ENCODE peak calls at places on chromosome 2, in five cellular contexts. F, L, A, B and X are unnamed samples. For H3K9me3, the result is how much of the 10 kb centered on the place peaks cover.

GRCh38 chr2:9178110-9178904 is 28.3 kb upstream of the ASAP2 start:
- DNase-seq in L (no peak), B (no peak), A (no peak), F (no peak), X (no peak)

GRCh38 chr2:220178991-220179695 is 551.7 kb downstream of the SLC4A3 start:
- DNase-seq in L (no peak), B (no peak), A (no peak), F (no peak), X (no peak)

GRCh38 chr2:66322481-66322880 is 112.4 kb upstream of the MEIS1 start:
- DNase-seq in L (no peak), B (no peak), F (no peak), A (no peak), X (no peak)

GRCh38 chr2:28338046-28338753 is 54.5 kb upstream of the FOSL2 start:
- DNase-seq in B (peak), F (peak), A (no peak), L (peak), X (no peak)

GRCh38 chr2:233966388-233966787 is 49.2 kb downstream of the TRPM8 start:
- DNase-seq in B (no peak), L (no peak), F (no peak), A (no peak), X (no peak)

GRCh38 chr2:233853353-233853752 is 982 bp downstream of the HJURP start:
- DNase-seq in A (no peak), B (no peak), L (no peak), F (no peak), X (no peak)

GRCh38 chr2:215454519-215454918 is 18.7 kb upstream of the FN1 start:
- DNase-seq in F (peak), L (peak), B (no peak), A (peak), X (peak)

GRCh38 chr2:37573818-37574388 is 97.5 kb downstream of the CDC42EP3 start:
- DNase-seq in F (no peak), A (no peak), L (no peak), B (no peak), X (no peak)

GRCh38 chr2:99858951-99859596 is 283.3 kb downstream of the AFF3 start:
- DNase-seq in F (no peak), L (no peak), B (no peak), A (no peak), X (no peak)

GRCh38 chr2:224025874-224026273 is 13.2 kb downstream of the SERPINE2 start:
- DNase-seq in B (no peak), A (no peak), L (no peak), F (no peak), X (no peak)

GRCh38 chr2:144346229-144346628 is 173.7 kb downstream of the ZEB2 start:
- DNase-seq in A (no peak), B (no peak), L (no peak), F (no peak), X (no peak)

DNA sequence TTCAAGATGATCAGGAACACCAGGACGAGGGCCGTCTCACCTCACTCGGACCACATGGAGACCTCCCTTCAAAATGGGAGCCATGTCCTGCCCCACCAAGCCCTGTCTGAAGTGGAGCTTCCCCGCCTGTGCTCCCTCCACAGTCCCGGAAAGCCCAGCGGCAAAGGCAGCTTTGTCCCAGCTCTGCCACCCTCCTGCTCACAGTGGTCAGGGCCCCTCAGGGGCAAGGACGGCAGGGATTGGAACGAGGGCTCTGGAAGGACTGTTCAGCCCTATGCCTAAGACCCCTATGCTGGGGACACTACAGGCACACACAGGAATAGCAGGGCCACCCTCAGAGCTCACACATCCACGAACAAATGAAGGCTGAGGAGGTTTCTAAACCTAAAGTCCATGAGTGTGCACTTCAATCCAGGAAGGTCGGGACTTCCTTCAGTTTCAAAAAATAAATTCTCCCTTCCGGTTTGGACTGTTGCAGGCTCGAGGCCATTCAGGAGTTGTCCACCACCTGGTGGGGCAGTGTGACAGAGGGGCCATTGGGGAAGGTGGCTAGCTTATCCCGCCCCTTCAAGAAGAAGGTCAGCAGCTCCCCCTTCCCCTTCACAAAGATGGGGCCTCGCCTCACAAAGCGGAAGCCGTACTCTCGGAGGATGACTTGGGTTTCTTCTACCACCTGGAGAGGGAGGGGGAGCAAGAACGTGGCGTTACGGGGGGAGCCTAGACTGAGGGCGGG is 26.4 kb downstream of the CENPO start:
- DNase-seq in B (no peak), F (no peak), L (no peak), A (no peak), X (no peak)
- H3K9me3 ChIP-seq in B (under half), F (under half), L (under half), A (under half), X (under half)

GRCh38 chr2:222292113-222292737 is 6.6 kb downstream of the PAX3 start:
- DNase-seq in L (no peak), A (no peak), F (no peak), B (no peak), X (peak)
- H3K4me3 ChIP-seq in L (no peak), A (no peak), F (no peak), B (no peak), X (no peak)

GRCh38 chr2:121860033-121860810 is 104.8 kb downstream of the TSN start:
- DNase-seq in L (no peak), B (no peak), F (peak), A (no peak), X (no peak)

GRCh38 chr2:121855456-121855985 is 100.1 kb downstream of the TSN start:
- DNase-seq in B (no peak), L (no peak), A (no peak), F (no peak), X (no peak)

GRCh38 chr2:121858406-121858805 is 103.0 kb downstream of the TSN start:
- DNase-seq in L (no peak), B (no peak), A (no peak), F (no peak), X (no peak)

GRCh38 chr2:121856358-121856757 is 100.9 kb downstream of the TSN start:
- DNase-seq in B (no peak), A (no peak), L (no peak), F (no peak), X (no peak)

DNA sequence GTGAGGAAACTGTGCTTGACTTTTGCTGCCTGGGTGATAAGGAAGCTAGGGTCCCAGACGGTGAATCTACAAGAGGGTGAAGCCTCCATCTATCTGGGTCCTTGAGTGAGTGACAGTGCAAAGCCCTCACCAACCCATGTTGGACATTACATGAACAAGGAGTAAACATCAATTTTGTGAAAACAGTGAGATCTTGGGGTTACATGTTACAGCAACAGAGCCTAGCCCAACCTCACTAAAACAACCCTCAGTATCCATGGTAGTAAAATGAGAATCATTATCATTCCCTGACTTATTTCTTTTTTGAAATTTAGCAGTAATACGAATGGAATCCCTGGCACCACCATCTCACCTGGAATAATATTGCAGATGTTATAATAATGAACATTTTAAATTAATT is 103.4 kb downstream of the TSN start:
- DNase-seq in A (no peak), F (no peak), B (no peak), L (no peak), X (no peak)
- H3K9me3 ChIP-seq in A (under half), F (under half), B (under half), L (under half), X (under half)

GRCh38 chr2:98825043-98825350 is 94.1 kb upstream of the MGAT4A start:
- DNase-seq in B (no peak), A (no peak), F (no peak), L (no peak), X (no peak)

GRCh38 chr2:98825404-98825803 is 94.5 kb upstream of the MGAT4A start:
- DNase-seq in B (no peak), L (no peak), F (no peak), A (no peak), X (no peak)

GRCh38 chr2:98823196-98824166 is 92.5 kb upstream of the MGAT4A start:
- DNase-seq in F (no peak), A (no peak), B (no peak), L (no peak), X (no peak)

GRCh38 chr2:98825858-98826257 is 94.9 kb upstream of the MGAT4A start:
- DNase-seq in A (no peak), B (no peak), L (no peak), F (no peak), X (no peak)

DNA sequence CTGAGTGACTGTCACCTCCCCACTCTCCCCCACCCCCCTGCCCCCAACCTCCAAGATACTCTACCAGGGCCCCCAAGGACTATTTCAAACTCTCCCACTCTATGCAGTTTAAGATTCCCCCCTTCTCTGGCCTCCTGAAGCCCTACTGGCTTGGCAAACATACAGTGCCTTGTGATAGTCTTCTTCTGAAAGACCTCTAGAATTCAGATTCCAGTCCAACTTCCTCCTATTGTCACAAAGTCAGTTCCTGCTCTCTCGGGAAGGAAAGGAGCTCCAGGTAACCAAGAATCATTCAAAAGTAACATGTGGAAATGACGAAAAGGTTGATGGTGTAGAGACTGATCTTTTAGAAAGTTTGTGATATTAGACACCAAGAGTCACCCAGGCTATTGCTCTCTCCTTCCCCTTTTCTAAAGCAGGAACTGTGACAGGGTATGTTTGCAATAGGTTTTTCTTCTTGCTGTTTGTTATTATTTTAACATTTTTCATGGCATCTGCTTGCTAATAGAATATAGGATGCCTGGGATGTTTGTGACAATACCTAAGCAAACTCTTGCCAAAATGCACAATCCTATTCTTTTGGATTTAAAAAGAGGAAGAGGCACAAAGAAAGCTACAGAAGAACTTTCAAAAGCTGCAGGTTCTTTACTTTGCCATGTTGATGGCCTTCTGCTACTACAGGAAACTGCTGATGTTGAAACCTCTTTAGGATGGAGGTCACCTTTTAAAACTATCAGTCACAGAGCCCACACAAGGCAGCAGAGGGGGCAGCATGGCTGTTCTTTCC is 93.5 kb upstream of the MGAT4A start:
- DNase-seq in L (no peak), A (no peak), F (no peak), B (no peak), X (no peak)
- H3K4me3 ChIP-seq in L (no peak), A (no peak), F (no peak), B (no peak), X (no peak)